ENCODE peak calls at places on chromosomes 2 and 18, in nine cellular contexts. E, N, J, D, A, O, U, C and P are unnamed samples.

GRCh38 chr2:40725950-40726349 is 274.1 kb upstream of the SLC8A1 start:
- DNase-seq in C (no peak), A (no peak), D (no peak), E (no peak), N (no peak), O (no peak), U (no peak), J (no peak), P (no peak)

GRCh38 chr18:70423988-70424387 is 135.1 kb downstream of the SOCS6 start:
- DNase-seq in O (no peak), U (no peak), A (no peak), N (no peak), D (no peak), C (no peak), E (no peak), J (no peak), P (peak)

GRCh38 chr2:4354678-4355077 is 651.3 kb downstream of the DCDC2C start:
- DNase-seq in U (no peak), O (no peak), C (no peak), E (no peak), D (no peak), J (peak), A (peak), N (peak), P (no peak)

GRCh38 chr18:37218022-37218590 is 347.5 kb downstream of the CELF4 start:
- DNase-seq in A (no peak), J (no peak), N (no peak), D (no peak), U (no peak), C (no peak), E (no peak), O (no peak), P (no peak)

GRCh38 chr2:44572196-44572900 is 210.6 kb downstream of the CAMKMT start:
- DNase-seq in A (no peak), D (no peak), E (peak), N (no peak), U (no peak), J (no peak), C (no peak), O (no peak), P (no peak)

GRCh38 chr2:190765386-190766173 is 115.0 kb upstream of the GLS start:
- DNase-seq in O (no peak), E (peak), C (no peak), N (no peak), U (no peak), J (peak), A (no peak), D (no peak), P (no peak)

GRCh38 chr18:37584217-37584616 is 18.6 kb upstream of the CELF4 start:
- DNase-seq in U (no peak), C (no peak), O (no peak), D (no peak), E (no peak), N (no peak), J (no peak), A (no peak), P (no peak)

GRCh38 chr2:27795868-27796277 is 24.4 kb downstream of the MRPL33 start:
- DNase-seq in N (no peak), C (no peak), E (no peak), A (peak), J (no peak), O (no peak), U (no peak), D (no peak), P (no peak)

GRCh38 chr2:39648574-39648973 is 17.1 kb upstream of the TMEM178A start:
- DNase-seq in N (no peak), U (no peak), O (no peak), D (no peak), J (no peak), E (no peak), A (no peak), C (no peak), P (no peak)

GRCh38 chr2:230793573-230794359 is 71.0 kb upstream of the ITM2C start:
- DNase-seq in N (no peak), O (peak), D (peak), E (peak), J (no peak), A (peak), C (peak), U (peak), P (peak)

GRCh38 chr2:84888401-84889276 is 7.8 kb upstream of the TRABD2A start:
- DNase-seq in J (no peak), E (peak), N (no peak), A (peak), U (peak), C (no peak), D (no peak), O (no peak), P (no peak)

GRCh38 chr2:2170861-2171260 is 160.2 kb downstream of the MYT1L start:
- DNase-seq in O (no peak), E (no peak), U (no peak), A (no peak), C (no peak), N (no peak), J (no peak), D (no peak), P (no peak)

GRCh38 chr2:240463274-240463865 is 27.9 kb downstream of the GPC1 start:
- DNase-seq in C (peak), U (peak), J (no peak), A (peak), O (no peak), D (peak), E (no peak), N (no peak), P (peak)

GRCh38 chr18:44537521-44537920 is 143.2 kb upstream of the SETBP1 start:
- DNase-seq in E (peak), U (no peak), D (no peak), O (peak), J (no peak), N (no peak), C (no peak), A (no peak), P (no peak)

GRCh38 chr18:9697121-9697520 is 11.0 kb upstream of the RAB31 start:
- DNase-seq in U (no peak), N (no peak), J (no peak), A (no peak), C (no peak), E (no peak), O (no peak), D (peak), P (no peak)

GRCh38 chr2:53856272-53856671 is 3.5 kb downstream of the GPR75 start:
- DNase-seq in C (no peak), J (no peak), O (no peak), N (no peak), D (no peak), A (no peak), U (no peak), E (no peak), P (no peak)

GRCh38 chr18:79911009-79911870 is 40.2 kb downstream of the SLC66A2 start:
- DNase-seq in J (no peak), O (no peak), A (no peak), C (no peak), U (no peak), E (no peak), N (no peak), D (no peak), P (no peak)

GRCh38 chr2:217331577-217332139 is 471.8 kb upstream of the TNP1 start:
- DNase-seq in C (no peak), N (peak), U (no peak), A (no peak), E (peak), D (no peak), O (peak), J (no peak), P (peak)

GRCh38 chr2:111708478-111708877 is 175.5 kb downstream of the ANAPC1 start:
- DNase-seq in D (no peak), E (no peak), O (no peak), N (no peak), J (no peak), C (no peak), U (no peak), A (no peak), P (peak)

GRCh38 chr2:104844813-104845551 is 8.9 kb upstream of the POU3F3 start:
- DNase-seq in E (no peak), A (no peak), O (no peak), D (no peak), C (no peak), N (no peak), J (peak), U (no peak), P (no peak)

GRCh38 chr2:9782197-9782719 is 61.0 kb upstream of the TAF1B start:
- DNase-seq in E (no peak), O (no peak), D (no peak), C (no peak), A (no peak), U (peak), N (no peak), J (no peak), P (peak)

GRCh38 chr18:48676346-48676745 is 137.5 kb downstream of the CTIF start:
- DNase-seq in C (no peak), A (peak), O (no peak), E (no peak), D (peak), J (no peak), U (peak), N (no peak), P (no peak)

GRCh38 chr2:127179756-127180155 is 40.3 kb downstream of the CYP27C1 start:
- DNase-seq in N (no peak), A (no peak), E (no peak), U (no peak), O (no peak), J (no peak), D (no peak), C (no peak), P (no peak)

GRCh38 chr2:164840458-164840929 is 1.1 kb downstream of the COBLL1 start:
- DNase-seq in D (peak), E (no peak), A (peak), O (peak), J (no peak), U (peak), N (peak), C (peak), P (peak)

GRCh38 chr2:203824057-203824456 is 43.5 kb upstream of the CTLA4 start:
- DNase-seq in N (no peak), D (no peak), E (no peak), J (no peak), C (no peak), O (no peak), A (no peak), U (no peak), P (no peak)

GRCh38 chr18:79352432-79352831 is 43.3 kb upstream of the NFATC1 start:
- DNase-seq in J (no peak), O (no peak), C (no peak), U (no peak), A (no peak), E (no peak), D (no peak), N (no peak), P (no peak)

GRCh38 chr18:35750929-35751328 is 169.4 kb downstream of the GALNT1 start:
- DNase-seq in C (no peak), A (no peak), O (no peak), U (no peak), E (no peak), D (no peak), J (no peak), N (no peak), P (no peak)

GRCh38 chr2:197556456-197556855 is 40.6 kb downstream of the MOB4 start:
- DNase-seq in J (no peak), E (peak), A (no peak), D (no peak), C (no peak), O (no peak), N (no peak), U (no peak), P (no peak)

GRCh38 chr2:10282621-10283105 is 20.0 kb upstream of the HPCAL1 start:
- DNase-seq in O (no peak), C (no peak), N (no peak), J (no peak), A (no peak), U (peak), E (no peak), D (no peak), P (no peak)

GRCh38 chr2:224060783-224061482 is 21.8 kb upstream of the SERPINE2 start:
- DNase-seq in E (no peak), D (no peak), C (no peak), U (no peak), N (no peak), O (no peak), J (no peak), A (no peak), P (no peak)

GRCh38 chr2:221596192-221596591 is 24.1 kb upstream of the EPHA4 start:
- DNase-seq in N (no peak), D (no peak), J (no peak), A (no peak), O (no peak), U (no peak), C (no peak), E (peak), P (no peak)

GRCh38 chr2:8543412-8544167 is 138.3 kb upstream of the ID2 start:
- DNase-seq in A (peak), U (peak), N (no peak), D (no peak), C (no peak), J (no peak), E (peak), O (no peak), P (no peak)

GRCh38 chr2:99944019-99944418 is 198.4 kb downstream of the AFF3 start:
- DNase-seq in N (no peak), A (no peak), J (no peak), U (peak), C (no peak), E (no peak), O (no peak), D (no peak), P (no peak)

GRCh38 chr2:46364797-46365457 is 67.7 kb downstream of the EPAS1 start:
- DNase-seq in U (peak), A (no peak), J (peak), D (no peak), E (peak), N (peak), C (no peak), O (peak), P (peak)

GRCh38 chr2:197108758-197109157 is 182.3 kb upstream of the PGAP1 start:
- DNase-seq in U (peak), C (peak), N (no peak), A (peak), O (no peak), D (peak), E (peak), J (no peak), P (peak)

GRCh38 chr2:88212251-88212790 is 42.2 kb downstream of the THNSL2 start:
- DNase-seq in U (no peak), A (no peak), D (no peak), C (no peak), J (peak), O (no peak), N (peak), E (peak), P (no peak)
- TF ChIP-seq CTCF in U (peak), A (no peak), D (no peak), C (no peak), J (peak), O (peak), N (peak), E (peak), P (no peak)

GRCh38 chr2:237464757-237465391 is 22.2 kb upstream of the MLPH start:
- DNase-seq in E (peak), O (no peak), J (no peak), U (no peak), C (no peak), D (no peak), N (no peak), A (no peak), P (no peak)
- TF ChIP-seq POLR2A in E (peak), O (no peak), J (no peak), U (no peak), C (no peak), D (no peak), N (no peak), A (no peak), P (no peak)

GRCh38 chr2:168912466-168913170 is 11.5 kb downstream of the G6PC2 start:
- DNase-seq in C (peak), A (peak), N (no peak), D (peak), U (no peak), O (no peak), E (peak), J (no peak), P (no peak)

GRCh38 chr2:168913171-168913484 is 12.0 kb downstream of the G6PC2 start:
- DNase-seq in O (no peak), D (no peak), C (no peak), A (no peak), E (no peak), J (no peak), U (no peak), N (no peak), P (no peak)

GRCh38 chr2:168913495-168913894 is 12.4 kb downstream of the G6PC2 start:
- DNase-seq in D (no peak), J (no peak), U (no peak), O (no peak), E (no peak), A (no peak), N (no peak), C (no peak), P (no peak)

GRCh38 chr2:168915433-168916328 is 14.6 kb downstream of the G6PC2 start:
- DNase-seq in O (no peak), E (no peak), D (no peak), J (no peak), U (no peak), A (no peak), N (no peak), C (no peak), P (no peak)

GRCh38 chr2:168916329-168916672 is 15.2 kb downstream of the G6PC2 start:
- DNase-seq in O (no peak), A (no peak), D (no peak), E (no peak), J (no peak), U (no peak), C (no peak), N (no peak), P (no peak)
- H3K27ac ChIP-seq in O (no peak), A (no peak), D (no peak), E (no peak), J (no peak), U (no peak), C (no peak), N (no peak), P (no peak)

GRCh38 chr18:60965856-60966255 is 367.4 kb upstream of the CDH20 start:
- DNase-seq in C (no peak), D (no peak), O (no peak), A (no peak), N (no peak), J (no peak), E (no peak), U (no peak), P (no peak)
- TF ChIP-seq CTCF in C (no peak), D (no peak), O (no peak), A (no peak), N (no peak), J (no peak), E (no peak), U (no peak), P (no peak)